ENCODE peak calls at places on chromosomes 11 and 22, in nine cellular contexts. M is nephron progenitor cell, U is Caco-2, Z is choroid plexus epithelial cell, E is endodermal cell, L is retinal pigment epithelial cell, S is fibroblast of lung, V is spleen, J is fibroblast of villous mesenchyme. P is an unnamed sample.

GRCh38 chr11:87213444-87213843 is 175.7 kb downstream of the TMEM135 start:
- DNase-seq in M (no peak), U (no peak), Z (no peak), E (no peak), L (no peak), S (no peak), V (no peak), J (no peak), P (no peak)

GRCh38 chr11:78218707-78219492 is 30.2 kb downstream of the USP35 start:
- DNase-seq in M (no peak), U (no peak), Z (no peak), E (no peak), L (no peak), S (no peak), V (peak), J (no peak), P (no peak)

GRCh38 chr22:50084570-50084969 is 656 bp downstream of the MLC1 start:
- DNase-seq in M (no peak), U (no peak), Z (no peak), E (peak), L (no peak), S (no peak), V (peak), J (no peak), P (no peak)

GRCh38 chr11:31790649-31791048 is 20.5 kb downstream of the PAX6 start:
- DNase-seq in M (no peak), U (no peak), Z (no peak), E (no peak), L (no peak), S (no peak), V (no peak), J (no peak), P (no peak)

GRCh38 chr11:77473801-77474508 is at the start of gene PAK1:
- DNase-seq in M (peak), U (peak), Z (peak), E (peak), L (peak), S (peak), V (peak), J (peak), P (peak)

GRCh38 chr22:17087176-17088131 is 2.7 kb downstream of the IL17RA start:
- DNase-seq in M (no peak), U (no peak), Z (peak), E (peak), L (no peak), S (peak), V (no peak), J (peak), P (no peak)

GRCh38 chr22:49593509-49593908 is 234.2 kb downstream of the BRD1 start:
- DNase-seq in M (no peak), U (peak), Z (no peak), E (no peak), L (no peak), S (no peak), V (no peak), J (no peak), P (no peak)

GRCh38 chr22:49202226-49202625 is 625.4 kb downstream of the BRD1 start:
- DNase-seq in M (no peak), U (peak), Z (no peak), E (peak), L (no peak), S (no peak), V (peak), J (no peak), P (no peak)

GRCh38 chr22:17637490-17638181 is 921 bp upstream of the BCL2L13 start:
- DNase-seq in M (no peak), U (no peak), Z (no peak), E (no peak), L (no peak), S (no peak), V (no peak), J (no peak), P (no peak)

GRCh38 chr11:44795803-44796535 is 69.2 kb downstream of the TSPAN18 start:
- DNase-seq in M (no peak), U (no peak), Z (no peak), E (no peak), L (no peak), S (no peak), V (peak), J (no peak), P (no peak)

GRCh38 chr22:36360011-36360410 is 27.8 kb downstream of the MYH9 start:
- DNase-seq in M (no peak), U (no peak), Z (peak), E (no peak), L (no peak), S (no peak), V (no peak), J (no peak), P (no peak)

GRCh38 chr11:17845431-17845881 is 110.9 kb downstream of the KCNC1 start:
- DNase-seq in M (no peak), U (no peak), Z (peak), E (no peak), L (peak), S (peak), V (no peak), J (peak), P (no peak)

GRCh38 chr22:26906464-26906863 is 249.1 kb downstream of the MIAT start:
- DNase-seq in M (no peak), U (no peak), Z (no peak), E (no peak), L (no peak), S (no peak), V (no peak), J (no peak), P (no peak)

GRCh38 chr11:133950874-133951483 is 5.8 kb downstream of the IGSF9B start:
- DNase-seq in M (no peak), U (no peak), Z (no peak), E (peak), L (no peak), S (no peak), V (no peak), J (no peak), P (no peak)

GRCh38 chr22:35220221-35220620 is 37.1 kb upstream of the HMGXB4 start:
- DNase-seq in M (no peak), U (no peak), Z (no peak), E (peak), L (no peak), S (no peak), V (no peak), J (no peak), P (no peak)

GRCh38 chr11:69437001-69437875 is 44.2 kb upstream of the LINC01488 start:
- DNase-seq in M (peak), U (peak), Z (no peak), E (peak), L (peak), S (peak), V (peak), J (no peak), P (no peak)

GRCh38 chr11:66002648-66003225 is 434 bp downstream of the BANF1 start:
- DNase-seq in M (no peak), U (no peak), Z (peak), E (peak), L (no peak), S (peak), V (no peak), J (peak), P (peak)

GRCh38 chr22:45911601-45912271 is 65.2 kb downstream of the WNT7B start:
- DNase-seq in M (no peak), U (no peak), Z (peak), E (no peak), L (no peak), S (peak), V (no peak), J (peak), P (no peak)

GRCh38 chr11:130179396-130180306 is 20.1 kb downstream of the ST14 start:
- DNase-seq in M (peak), U (no peak), Z (no peak), E (no peak), L (no peak), S (no peak), V (no peak), J (no peak), P (no peak)

GRCh38 chr11:11567862-11568650 is 53.7 kb downstream of the GALNT18 start:
- DNase-seq in M (no peak), U (no peak), Z (no peak), E (no peak), L (no peak), S (peak), V (no peak), J (no peak), P (no peak)

GRCh38 chr22:46355996-46356471 is 20.5 kb downstream of the TRMU start:
- DNase-seq in M (no peak), U (no peak), Z (no peak), E (no peak), L (no peak), S (no peak), V (no peak), J (no peak), P (no peak)

GRCh38 chr11:90218606-90219005 is 4.2 kb downstream of the CHORDC1 start:
- DNase-seq in M (peak), U (peak), Z (no peak), E (peak), L (no peak), S (no peak), V (no peak), J (no peak), P (no peak)

GRCh38 chr11:118180300-118180703 is 3.9 kb upstream of the SCN2B start:
- DNase-seq in M (peak), U (no peak), Z (peak), E (peak), L (peak), S (peak), V (no peak), J (no peak), P (peak)

GRCh38 chr22:38139901-38140300 is 29.4 kb upstream of the BAIAP2L2 start:
- DNase-seq in M (no peak), U (no peak), Z (no peak), E (no peak), L (no peak), S (no peak), V (no peak), J (no peak), P (no peak)

GRCh38 chr11:109040303-109040702 is 375.4 kb downstream of the DDX10 start:
- DNase-seq in M (no peak), U (peak), Z (no peak), E (peak), L (no peak), S (no peak), V (no peak), J (no peak), P (peak)

GRCh38 chr11:116182356-116182966 is 590.3 kb downstream of the BUD13 start:
- DNase-seq in M (no peak), U (no peak), Z (no peak), E (no peak), L (no peak), S (no peak), V (no peak), J (no peak), P (no peak)

GRCh38 chr11:23112987-23113886 is 253.0 kb upstream of the CCDC179 start:
- DNase-seq in M (peak), U (peak), Z (peak), E (peak), L (peak), S (peak), V (no peak), J (peak), P (peak)

GRCh38 chr11:129324533-129325175 is 51.0 kb upstream of the BARX2 start:
- DNase-seq in M (no peak), U (peak), Z (peak), E (peak), L (no peak), S (no peak), V (no peak), J (peak), P (no peak)

GRCh38 chr11:10267821-10268220 is 26.2 kb downstream of the SBF2 start:
- DNase-seq in M (no peak), U (no peak), Z (peak), E (no peak), L (no peak), S (no peak), V (no peak), J (peak), P (no peak)

DNA sequence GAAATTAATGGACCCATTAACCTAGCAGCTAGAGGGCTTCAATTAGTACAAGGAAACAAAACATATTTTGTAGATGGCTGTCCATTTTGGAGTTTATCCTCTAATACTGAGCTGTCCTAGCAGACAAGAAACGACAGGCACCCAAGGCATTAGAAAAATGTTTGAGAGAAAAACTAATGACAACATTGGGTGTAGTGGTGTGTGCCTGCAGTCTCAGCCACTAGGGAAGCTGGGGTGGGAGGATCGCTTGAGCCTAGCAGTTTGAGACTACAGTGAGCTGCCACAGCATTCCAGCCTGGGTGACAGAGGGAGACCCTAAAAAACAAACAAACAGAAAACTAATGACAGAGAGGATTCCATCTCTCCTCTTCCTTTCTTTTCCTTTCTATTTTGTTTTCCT is 1.5 kb downstream of the A4GALT start:
- DNase-seq in M (no peak), U (no peak), Z (no peak), E (peak), L (no peak), S (no peak), V (no peak), J (no peak), P (no peak)
- TF ChIP-seq CTCF in M (no peak), U (no peak), Z (no peak), E (peak), L (no peak), S (no peak), V (no peak), J (no peak), P (no peak)

DNA sequence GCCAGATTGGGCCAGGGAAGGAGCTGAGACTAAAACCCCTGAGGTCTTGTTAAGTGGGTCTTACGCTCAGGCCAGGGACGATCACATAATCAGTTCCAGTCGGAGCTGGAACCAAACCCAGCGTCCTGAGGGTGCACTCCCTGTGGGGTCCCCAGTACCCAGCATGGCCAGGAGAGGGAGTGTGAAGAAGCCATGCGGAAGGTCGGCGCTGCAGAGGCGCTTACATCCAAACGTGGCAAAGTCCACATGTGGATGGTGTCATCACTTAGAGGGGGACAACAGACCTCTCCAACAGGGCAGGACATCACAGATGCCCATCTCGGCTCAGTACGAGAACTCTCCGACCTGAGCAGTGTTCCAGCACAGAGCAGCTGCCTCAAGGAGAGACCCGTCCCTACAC is 8.3 kb downstream of the ATP5MGL start:
- DNase-seq in M (no peak), U (no peak), Z (peak), E (peak), L (no peak), S (no peak), V (no peak), J (no peak), P (no peak)
- TF ChIP-seq CTCF in M (peak), U (peak), Z (peak), E (peak), L (peak), S (peak), V (no peak), J (peak), P (no peak)

GRCh38 chr11:35145249-35145648 is 6.3 kb downstream of the CD44 start:
- DNase-seq in M (no peak), U (no peak), Z (peak), E (no peak), L (no peak), S (peak), V (no peak), J (no peak), P (no peak)

GRCh38 chr11:35144811-35145210 is 5.8 kb downstream of the CD44 start:
- DNase-seq in M (no peak), U (no peak), Z (peak), E (no peak), L (no peak), S (peak), V (no peak), J (peak), P (no peak)

GRCh38 chr11:35142481-35143207 is 3.7 kb downstream of the CD44 start:
- DNase-seq in M (no peak), U (no peak), Z (no peak), E (peak), L (no peak), S (peak), V (no peak), J (no peak), P (no peak)

GRCh38 chr11:35144103-35144741 is 5.3 kb downstream of the CD44 start:
- DNase-seq in M (no peak), U (no peak), Z (peak), E (no peak), L (no peak), S (peak), V (peak), J (peak), P (no peak)

DNA sequence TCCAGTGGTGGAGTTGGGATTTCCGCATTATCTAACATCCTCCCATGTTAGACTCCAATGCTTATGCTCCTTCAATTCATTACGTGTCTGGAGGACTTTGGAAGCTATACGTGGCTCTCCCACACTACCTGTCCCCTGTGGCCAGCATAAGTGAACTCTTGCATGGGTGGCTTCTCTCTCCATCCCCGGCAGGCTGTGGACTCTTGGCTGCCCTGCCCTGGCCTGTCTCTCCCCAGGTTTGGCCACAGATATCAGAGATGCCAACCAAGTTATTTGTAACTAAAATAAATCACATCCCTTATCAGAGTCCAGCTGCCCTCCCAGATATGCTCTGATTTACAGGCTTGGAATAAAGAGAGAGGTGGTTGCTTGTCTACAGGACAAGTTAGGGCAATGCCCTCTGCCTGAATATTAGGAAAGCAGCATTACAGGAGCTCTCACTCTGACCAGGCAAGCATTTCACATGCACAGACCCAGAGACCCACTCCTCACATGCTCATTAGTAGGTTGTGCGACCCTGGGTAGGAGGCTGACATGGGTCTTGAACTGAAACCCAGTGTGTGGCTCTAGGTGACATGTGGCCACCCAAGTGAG is 4.6 kb downstream of the CD44 start:
- DNase-seq in M (no peak), U (no peak), Z (no peak), E (no peak), L (no peak), S (no peak), V (no peak), J (no peak), P (no peak)
- TF ChIP-seq CTCF in M (no peak), U (no peak), Z (no peak), E (no peak), L (no peak), S (no peak), V (no peak), J (no peak), P (no peak)

DNA sequence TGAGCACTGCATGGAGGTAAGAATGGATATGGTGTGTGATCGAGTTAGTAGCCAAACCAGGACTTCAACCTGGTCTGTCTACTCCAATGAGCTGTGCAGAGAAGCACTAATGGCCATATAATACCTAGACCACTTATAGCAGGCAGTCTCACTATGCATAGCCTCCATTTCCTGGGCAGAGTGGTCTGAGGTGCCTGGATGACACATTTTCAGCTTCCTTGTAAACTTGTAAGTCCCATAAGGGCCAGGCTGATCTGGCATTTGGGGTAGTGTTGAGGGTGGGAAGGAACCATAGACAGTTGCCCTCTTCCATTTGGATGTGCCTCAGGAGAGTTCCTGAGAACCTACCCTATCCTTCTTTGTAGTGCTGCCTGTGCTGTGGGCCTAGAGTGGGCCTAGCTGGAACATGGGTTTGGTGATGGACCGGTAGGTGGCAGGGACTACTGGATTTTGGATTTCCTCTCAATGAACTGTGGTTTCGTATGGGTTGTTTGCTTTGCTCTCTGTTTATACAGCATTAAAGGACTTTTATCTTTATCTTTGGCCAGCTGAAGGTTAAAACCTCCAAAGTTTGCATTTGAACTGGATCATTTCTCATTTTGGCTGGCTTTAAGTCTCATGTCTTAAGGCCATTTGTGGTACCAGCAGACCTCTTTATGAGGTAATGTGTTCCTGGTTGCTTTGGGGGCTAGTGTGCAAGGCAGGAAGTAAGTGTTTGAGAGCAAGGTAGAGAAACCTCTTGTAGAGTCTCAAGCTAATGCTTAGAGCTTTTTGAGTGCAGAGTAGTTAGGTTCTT is 86.9 kb downstream of the STIM1 start:
- DNase-seq in M (no peak), U (no peak), Z (peak), E (no peak), L (no peak), S (no peak), V (no peak), J (no peak), P (no peak)
- TF ChIP-seq CTCF in M (no peak), U (no peak), Z (no peak), E (no peak), L (no peak), S (peak), V (no peak), J (no peak), P (no peak)

GRCh38 chr11:36056160-36056751 is 112.4 kb downstream of the LDLRAD3 start:
- DNase-seq in M (peak), U (no peak), Z (peak), E (peak), L (no peak), S (no peak), V (no peak), J (peak), P (peak)
- TF ChIP-seq CTCF in M (peak), U (peak), Z (peak), E (peak), L (peak), S (peak), V (no peak), J (peak), P (peak)

DNA sequence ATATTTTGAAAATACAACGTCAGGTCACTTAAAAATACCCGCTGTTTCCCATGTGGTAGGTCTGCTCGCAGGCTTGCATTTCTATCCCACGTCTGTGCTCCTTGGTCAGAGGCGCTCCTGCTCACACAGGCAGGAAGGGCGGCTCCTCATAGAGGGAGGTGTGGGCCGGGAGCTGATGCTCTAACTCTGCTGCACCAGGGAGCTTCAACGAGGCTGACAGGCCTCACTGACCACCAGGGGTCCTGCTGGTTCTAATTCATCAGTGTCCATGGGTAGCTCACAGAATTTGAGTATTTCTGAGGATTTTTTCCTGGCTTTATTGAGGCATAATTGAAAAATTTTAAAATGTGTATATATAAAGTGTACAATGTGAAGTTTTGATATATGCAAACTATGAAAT is 68.5 kb downstream of the PIWIL3 start:
- DNase-seq in M (peak), U (no peak), Z (peak), E (peak), L (no peak), S (no peak), V (no peak), J (no peak), P (peak)
- TF ChIP-seq CTCF in M (peak), U (peak), Z (peak), E (peak), L (peak), S (peak), V (no peak), J (peak), P (peak)

GRCh38 chr11:32895471-32895870 is 2.9 kb downstream of the QSER1 start:
- DNase-seq in M (no peak), U (no peak), Z (no peak), E (no peak), L (no peak), S (no peak), V (no peak), J (no peak), P (no peak)

GRCh38 chr11:32892355-32893090 is at the start of gene QSER1:
- DNase-seq in M (peak), U (peak), Z (peak), E (peak), L (no peak), S (peak), V (peak), J (peak), P (peak)

GRCh38 chr11:32891657-32892354 is 805 bp upstream of the QSER1 start:
- DNase-seq in M (no peak), U (no peak), Z (peak), E (no peak), L (no peak), S (peak), V (no peak), J (peak), P (no peak)

GRCh38 chr11:32893947-32894827 is 1.6 kb downstream of the QSER1 start:
- DNase-seq in M (peak), U (peak), Z (peak), E (peak), L (no peak), S (peak), V (no peak), J (peak), P (peak)

GRCh38 chr11:32893091-32893946 is 708 bp downstream of the QSER1 start:
- DNase-seq in M (peak), U (peak), Z (peak), E (peak), L (no peak), S (peak), V (peak), J (peak), P (peak)
- TF ChIP-seq CTCF in M (peak), U (peak), Z (peak), E (peak), L (peak), S (peak), V (peak), J (peak), P (peak)